ENCODE peak calls at places on chromosome 12, in six cellular contexts. G is left ventricle myocardium inferior, O is Right ventricle myocardium inferior, H is EL, A is retinal pigment epithelial cell, C is iris pigment epithelial cell. N is an unnamed sample.

GRCh38 chr12:123614531-123614930 is 12.6 kb downstream of the DDX55 start:
- DNase-seq in A (no peak), H (peak; percentile 87), C (peak; percentile 6), O (no peak), G (no peak), N (peak; percentile 86)

GRCh38 chr12:89707992-89708792 is 446 bp downstream of the ATP2B1 start:
- DNase-seq in G (peak; percentile 31), A (no peak), C (peak; percentile 40), H (peak; percentile 28), O (peak; percentile 77), N (peak; percentile 73)

GRCh38 chr12:108004368-108004767 is 124.7 kb upstream of the WSCD2 start:
- DNase-seq in O (no peak), G (no peak), C (peak; percentile 3), H (no peak), A (no peak), N (peak; percentile 25)

GRCh38 chr12:5945071-5946008 is at the start of gene ANO2:
- DNase-seq in H (peak; percentile 59), G (no peak), A (no peak), O (peak; percentile 50), C (peak; percentile 14), N (peak; percentile 44)

GRCh38 chr12:109760930-109761630 is 47.5 kb downstream of the FAM222A start:
- DNase-seq in O (no peak), G (no peak), H (no peak), A (no peak), C (no peak), N (no peak)

GRCh38 chr12:132603240-132604107 is 6.9 kb downstream of the LRCOL1 start:
- DNase-seq in G (no peak), A (no peak), O (no peak), C (no peak), H (no peak), N (no peak)

GRCh38 chr12:124709722-124710656 is 142.6 kb upstream of the NCOR2 start:
- DNase-seq in H (peak; percentile 82), C (peak; percentile 83), O (no peak), G (no peak), A (no peak), N (peak; percentile 81)

GRCh38 chr12:50574621-50575348 is 70.0 kb downstream of the DIP2B start:
- DNase-seq in H (no peak), G (no peak), A (no peak), O (no peak), C (no peak), N (peak; percentile 66)

GRCh38 chr12:65646127-65646643 is 178.1 kb upstream of the HMGA2 start:
- DNase-seq in O (no peak), H (no peak), C (no peak), G (no peak), A (no peak), N (no peak)

GRCh38 chr12:22709292-22709691 is 84.3 kb downstream of the ETNK1 start:
- DNase-seq in C (peak; percentile 14), O (no peak), A (no peak), G (no peak), H (peak; percentile 23), N (peak; percentile 20)

GRCh38 chr12:115273446-115273845 is 589.5 kb upstream of the TBX3 start:
- DNase-seq in C (no peak), O (no peak), H (no peak), A (no peak), G (no peak), N (no peak)

GRCh38 chr12:26936559-26937442 is 980 bp downstream of the INTS13 start:
- DNase-seq in G (no peak), O (no peak), H (peak; percentile 18), A (no peak), C (no peak), N (peak; percentile 43)

GRCh38 chr12:127153996-127154395 is 1113.0 kb upstream of the TMEM132C start:
- DNase-seq in H (no peak), G (no peak), C (no peak), A (no peak), O (no peak), N (no peak)

GRCh38 chr12:117064596-117064995 is 34.6 kb downstream of the TESC start:
- DNase-seq in O (no peak), C (no peak), A (no peak), G (no peak), H (no peak), N (no peak)

GRCh38 chr12:64744422-64745258 is 14.6 kb downstream of the GNS start:
- DNase-seq in G (no peak), C (peak; percentile 49), A (peak; percentile 71), O (no peak), H (peak; percentile 21), N (peak; percentile 57)

GRCh38 chr12:120439646-120440247 is 1.8 kb downstream of the COX6A1 start:
- DNase-seq in C (peak; percentile 59), O (no peak), G (peak; percentile 29), A (no peak), H (peak; percentile 66), N (peak; percentile 76)

N was measured in GM23248.